ENCODE peak calls at places on chromosome 6, in five cellular contexts. K is NCI-H1092 treated with DMSO at 0.1 percent for 48 hours, D is A172, V is GM12865, Q is omental fat pad. I is an unnamed sample.

GRCh38 chr6:83403191-83403590 is 27.7 kb downstream of the ME1 start:
- DNase-seq in K (no peak), D (no peak), V (no peak), Q (no peak), I (no peak)

GRCh38 chr6:52317841-52318581 is 33.5 kb upstream of the MCM3 start:
- DNase-seq in K (no peak), D (peak; percentile 38), V (peak; percentile 78), Q (no peak), I (no peak)

GRCh38 chr6:148272084-148272483 is 70.6 kb upstream of the SASH1 start:
- DNase-seq in K (no peak), D (peak; percentile 59), V (no peak), Q (no peak), I (no peak)

GRCh38 chr6:44561832-44562496 is 174.5 kb downstream of the CDC5L start:
- DNase-seq in K (no peak), D (no peak), V (no peak), Q (no peak), I (no peak)

GRCh38 chr6:131062245-131063027 is 609 bp downstream of the EPB41L2 start:
- DNase-seq in K (no peak), D (no peak), V (peak; percentile 28), Q (no peak), I (no peak)

GRCh38 chr6:90106449-90106848 is 190.2 kb downstream of the BACH2 start:
- DNase-seq in K (no peak), D (no peak), V (no peak), Q (no peak), I (no peak)

GRCh38 chr6:129750390-129750789 is 40.4 kb upstream of the ARHGAP18 start:
- DNase-seq in K (no peak), D (no peak), V (no peak), Q (no peak), I (no peak)

GRCh38 chr6:142478117-142478516 is 176.3 kb downstream of the ADGRG6 start:
- DNase-seq in K (no peak), D (peak; percentile 73), V (peak; percentile 34), Q (no peak), I (no peak)

GRCh38 chr6:125950293-125950692 is 6.3 kb upstream of the HINT3 start:
- DNase-seq in K (no peak), D (peak; percentile 60), V (no peak), Q (no peak), I (no peak)

GRCh38 chr6:112049051-112049799 is 4.7 kb upstream of the CCN6 start:
- DNase-seq in K (no peak), D (peak; percentile 44), V (no peak), Q (no peak), I (no peak)

GRCh38 chr6:158793432-158793831 is 25.7 kb downstream of the EZR start:
- DNase-seq in K (peak; percentile 4), D (peak; percentile 38), V (peak; percentile 75), Q (no peak), I (no peak)

GRCh38 chr6:142378138-142378875 is 76.5 kb downstream of the ADGRG6 start:
- DNase-seq in K (no peak), D (peak; percentile 87), V (no peak), Q (no peak), I (no peak)

GRCh38 chr6:143792402-143793339 is 50.5 kb upstream of the LTV1 start:
- DNase-seq in K (no peak), D (no peak), V (no peak), Q (no peak), I (no peak)

GRCh38 chr6:106192824-106193223 is 106.7 kb downstream of the PRDM1 start:
- DNase-seq in K (no peak), D (peak; percentile 54), V (no peak), Q (no peak), I (no peak)

GRCh38 chr6:148423133-148423532 is 80.5 kb downstream of the SASH1 start:
- DNase-seq in K (no peak), D (no peak), V (no peak), Q (no peak), I (no peak)

GRCh38 chr6:65113581-65113980 is 593.4 kb downstream of the EYS start:
- DNase-seq in K (no peak), D (no peak), V (no peak), Q (no peak), I (no peak)

GRCh38 chr6:140366991-140367390 is 992.5 kb upstream of the CITED2 start:
- DNase-seq in K (no peak), D (peak; percentile 79), V (no peak), Q (no peak), I (no peak)

GRCh38 chr6:28980797-28981390 is 24.2 kb downstream of the ZNF311 start:
- DNase-seq in K (peak; percentile 43), D (peak; percentile 80), V (peak; percentile 77), Q (no peak), I (peak; percentile 39)

GRCh38 chr6:132506869-132507813 is 5.8 kb downstream of the STX7 start:
- DNase-seq in K (no peak), D (no peak), V (no peak), Q (no peak), I (no peak)

GRCh38 chr6:77173472-77174074 is 289.7 kb downstream of the HTR1B start:
- DNase-seq in K (no peak), D (no peak), V (no peak), Q (no peak), I (no peak)

GRCh38 chr6:81772741-81773140 is 20.3 kb upstream of the TENT5A start:
- DNase-seq in K (no peak), D (peak; percentile 64), V (peak; percentile 72), Q (no peak), I (no peak)

GRCh38 chr6:2765166-2765895 is at the start of gene WRNIP1:
- DNase-seq in K (peak; percentile 88), D (peak; percentile 97), V (peak; percentile 99), Q (peak; percentile 84), I (peak; percentile 99)

GRCh38 chr6:131979515-131980337 is 28.6 kb upstream of the CCN2 start:
- DNase-seq in K (no peak), D (peak; percentile 33), V (no peak), Q (no peak), I (no peak)

GRCh38 chr6:12645941-12646340 is 70.6 kb upstream of the PHACTR1 start:
- DNase-seq in K (no peak), D (no peak), V (no peak), Q (no peak), I (no peak)

I was measured in tibial nerve.